ENCODE peak calls at places on chromosomes 4 and X, in four cellular contexts. M is CD8-positive, alpha-beta T cell; C is mesendoderm; T is CD8-positive, alpha-beta memory T cell. K is an unnamed sample.

GRCh38 chr4:3270141-3270611 is 21.2 kb downstream of the MSANTD1 start:
- DNase-seq in M (no peak), C (no peak), T (no peak), K (no peak)

GRCh38 chrX:73916931-73917657 is 354.1 kb downstream of the CHIC1 start:
- DNase-seq in M (no peak), C (peak; percentile 92), T (no peak), K (no peak)

GRCh38 chrX:5708209-5708608 is 520.5 kb downstream of the NLGN4X start:
- DNase-seq in M (no peak), C (no peak), T (no peak), K (no peak)

GRCh38 chrX:17007134-17007768 is 60.8 kb downstream of the REPS2 start:
- DNase-seq in M (no peak), C (peak; percentile 76), T (no peak), K (no peak)

GRCh38 chr4:158170691-158171455 is 2.0 kb downstream of the GASK1B start:
- DNase-seq in M (no peak), C (peak; percentile 33), T (no peak), K (peak; percentile 88)

GRCh38 chrX:151982217-151982616 is 7.7 kb upstream of the GABRE start:
- DNase-seq in M (no peak), C (no peak), T (no peak), K (no peak)

GRCh38 chr4:108172231-108172779 is 3.6 kb upstream of the LEF1 start:
- DNase-seq in M (no peak), C (no peak), T (no peak), K (no peak)

GRCh38 chr4:3031357-3032064 is 42.8 kb downstream of the HTT-AS start:
- DNase-seq in M (no peak), C (no peak), T (no peak), K (no peak)

GRCh38 chr4:94961420-94961819 is 203.7 kb downstream of the BMPR1B start:
- DNase-seq in M (no peak), C (no peak), T (no peak), K (no peak)

GRCh38 chr4:152115794-152116193 is 355.0 kb upstream of the GATB start:
- DNase-seq in M (peak; percentile 14), C (no peak), T (peak; percentile 64), K (no peak)

GRCh38 chrX:100895365-100896075 is 21.4 kb upstream of the NOX1 start:
- DNase-seq in M (no peak), C (peak; percentile 63), T (no peak), K (no peak)

GRCh38 chr4:119795986-119796578 is 167.5 kb upstream of the PDE5A start:
- DNase-seq in M (no peak), C (peak; percentile 24), T (no peak), K (no peak)

GRCh38 chrX:71828086-71828485 is 64.9 kb downstream of the CXorf49B start:
- DNase-seq in M (no peak), C (no peak), T (no peak), K (peak; percentile 62)

GRCh38 chr4:101649790-101650450 is 140.6 kb upstream of the BANK1 start:
- DNase-seq in M (no peak), C (no peak), T (no peak), K (no peak)

GRCh38 chr4:47031713-47032404 is 492 bp downstream of the GABRB1 start:
- DNase-seq in M (no peak), C (peak; percentile 18), T (no peak), K (no peak)

GRCh38 chrX:68928401-68928800 is 99.6 kb downstream of the EFNB1 start:
- DNase-seq in M (no peak), C (no peak), T (no peak), K (peak; percentile 59)

GRCh38 chr4:142169216-142169615 is 532.8 kb downstream of the IL15 start:
- DNase-seq in M (no peak), C (no peak), T (no peak), K (no peak)

GRCh38 chrX:80511969-80512760 is 91.9 kb downstream of the TENT5D start:
- DNase-seq in M (no peak), C (peak; percentile 91), T (no peak), K (no peak)

GRCh38 chr4:3835527-3836040 is 69.4 kb downstream of the ADRA2C start:
- DNase-seq in M (no peak), C (no peak), T (no peak), K (no peak)

GRCh38 chr4:13866881-13867280 is 239.4 kb upstream of the BOD1L1 start:
- DNase-seq in M (no peak), C (no peak), T (no peak), K (no peak)

GRCh38 chr4:78954048-78954666 is 14.9 kb upstream of the PAQR3 start:
- DNase-seq in M (no peak), C (peak; percentile 57), T (no peak), K (no peak)

GRCh38 chr4:139555705-139556070 is 331 bp downstream of the SETD7 start:
- DNase-seq in M (no peak), C (no peak), T (no peak), K (no peak)

GRCh38 chrX:154015581-154016264 is 4.0 kb downstream of the IRAK1 start:
- DNase-seq in M (no peak), C (no peak), T (no peak), K (no peak)

GRCh38 chr4:189178125-189178746 is 762.4 kb upstream of the FRG1 start:
- DNase-seq in M (no peak), C (no peak), T (no peak), K (no peak)

GRCh38 chr4:168879178-168879577 is 130.9 kb downstream of the CBR4 start:
- DNase-seq in M (no peak), C (no peak), T (no peak), K (no peak)

GRCh38 chr4:168882650-168883233 is 127.3 kb downstream of the CBR4 start:
- DNase-seq in M (no peak), C (peak; percentile 30), T (no peak), K (no peak)

GRCh38 chr4:168881754-168882153 is 128.3 kb downstream of the CBR4 start:
- DNase-seq in M (no peak), C (no peak), T (no peak), K (no peak)

GRCh38 chr4:168880087-168880675 is 129.9 kb downstream of the CBR4 start:
- DNase-seq in M (no peak), C (no peak), T (no peak), K (no peak)

GRCh38 chr4:168880811-168881595 is 129.1 kb downstream of the CBR4 start:
- DNase-seq in M (no peak), C (no peak), T (no peak), K (no peak)
- H3K4me1 ChIP-seq in M (no peaks in the 10 kb centered on the region), C (no peaks in the 10 kb centered on the region), T (no peaks in the 10 kb centered on the region), K (peaks cover 16% of the 10 kb centered on the region)

GRCh38 chrX:34655496-34656258 is 1.4 kb downstream of the TMEM47 start:
- DNase-seq in M (no peak), C (peak; percentile 14), T (no peak), K (no peak)

GRCh38 chrX:34656467-34656841 is 631 bp downstream of the TMEM47 start:
- DNase-seq in M (no peak), C (peak; percentile 6), T (no peak), K (no peak)

GRCh38 chrX:34654939-34655338 is 2.1 kb downstream of the TMEM47 start:
- DNase-seq in M (no peak), C (peak; percentile 47), T (no peak), K (no peak)

GRCh38 chrX:34656842-34657780 is at the start of gene TMEM47:
- DNase-seq in M (no peak), C (peak; percentile 87), T (no peak), K (peak; percentile 73)

DNA sequence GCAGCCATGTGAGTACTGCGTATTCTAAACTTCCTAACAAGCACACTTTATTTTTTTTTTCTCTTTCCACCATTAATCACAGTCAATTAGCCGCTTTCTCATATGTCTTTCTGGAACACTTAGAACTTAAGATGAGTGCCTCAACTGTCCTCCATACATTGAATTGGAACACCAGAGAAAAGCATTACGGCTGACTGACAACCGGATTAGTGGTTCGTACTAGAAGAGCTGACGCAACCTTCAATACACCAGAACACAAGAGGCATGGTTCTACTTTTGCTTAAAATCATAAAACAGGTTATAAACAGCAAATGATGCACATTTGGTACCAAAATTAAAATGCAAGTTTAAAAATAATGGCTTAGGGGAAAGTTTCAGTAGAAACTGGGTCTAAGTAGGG is 3.3 kb downstream of the TMEM47 start:
- DNase-seq in M (no peak), C (peak; percentile 17), T (no peak), K (no peak)
- H3K4me1 ChIP-seq in M (no peaks in the 10 kb centered on the region), C (no peaks in the 10 kb centered on the region), T (no peaks in the 10 kb centered on the region), K (no peaks in the 10 kb centered on the region)

DNA sequence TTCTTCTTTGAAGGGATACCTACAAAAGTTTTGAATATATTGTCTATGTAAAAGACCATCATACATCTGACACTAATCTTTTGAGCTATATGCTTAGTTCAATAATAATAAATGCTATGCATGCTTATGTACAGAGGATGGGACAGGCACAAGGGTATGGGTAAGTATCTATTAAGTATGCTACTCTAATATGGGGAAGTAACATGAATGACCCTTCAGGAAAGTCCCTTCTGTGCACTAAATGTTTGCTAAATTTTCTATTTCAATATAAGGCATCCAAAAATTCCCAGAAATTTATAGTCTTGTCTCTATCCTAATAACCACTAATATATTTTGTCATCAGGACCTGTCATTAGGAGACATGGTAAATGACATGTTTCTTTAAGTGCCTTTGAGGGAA is 19.0 kb downstream of the ATP8A1 start:
- DNase-seq in M (no peak), C (no peak), T (no peak), K (no peak)
- H3K4me1 ChIP-seq in M (peaks cover 90% of the 10 kb centered on the region), C (peaks cover 7% of the 10 kb centered on the region), T (peaks cover 59% of the 10 kb centered on the region), K (peaks cover 11% of the 10 kb centered on the region)

GRCh38 chr4:41428205-41428940 is 109.6 kb upstream of the LIMCH1 start:
- DNase-seq in M (no peak), C (peak; percentile 64), T (no peak), K (no peak)

GRCh38 chr4:41427306-41427882 is 110.6 kb upstream of the LIMCH1 start:
- DNase-seq in M (no peak), C (no peak), T (no peak), K (no peak)

GRCh38 chr4:41430796-41431195 is 107.2 kb upstream of the LIMCH1 start:
- DNase-seq in M (no peak), C (no peak), T (no peak), K (no peak)

GRCh38 chr4:41426523-41426922 is 111.4 kb upstream of the LIMCH1 start:
- DNase-seq in M (no peak), C (no peak), T (no peak), K (no peak)

DNA sequence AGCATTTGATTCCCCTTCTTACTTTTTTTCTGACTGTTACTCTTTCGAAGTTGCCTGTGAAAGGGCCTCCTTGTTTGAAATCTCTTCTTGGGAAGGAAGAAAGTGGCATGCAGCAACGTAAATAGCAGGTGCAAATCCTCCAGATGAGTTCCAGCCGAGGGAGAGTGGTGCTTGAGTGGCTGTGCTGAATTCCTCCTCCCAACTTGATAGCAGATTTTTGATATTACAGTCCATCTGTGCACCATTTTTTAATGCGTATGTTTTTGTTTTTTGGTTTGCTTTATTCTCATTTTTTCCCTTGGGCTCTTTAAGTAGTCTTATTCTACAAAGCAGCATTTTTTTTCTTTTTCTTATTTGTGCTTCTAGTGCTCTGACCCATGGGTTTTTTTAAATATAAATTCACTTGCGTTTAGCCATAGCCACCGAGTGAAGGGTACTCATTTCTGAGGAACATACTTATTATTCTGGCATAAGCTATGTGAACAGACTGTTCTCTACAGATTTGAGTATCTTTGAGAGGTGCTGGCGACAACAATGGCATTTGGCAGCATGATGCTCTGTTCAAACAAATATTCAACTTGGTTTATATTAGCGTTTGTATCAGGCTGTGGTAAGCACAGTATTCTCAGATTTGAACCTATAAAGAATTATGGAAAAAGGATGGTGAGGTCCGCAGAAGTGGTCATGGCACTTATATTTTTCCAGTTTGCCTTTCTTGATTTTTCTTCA is 108.9 kb upstream of the LIMCH1 start:
- DNase-seq in M (no peak), C (no peak), T (no peak), K (no peak)
- H3K4me1 ChIP-seq in M (no peaks in the 10 kb centered on the region), C (peaks cover 7% of the 10 kb centered on the region), T (no peaks in the 10 kb centered on the region), K (peaks cover 29% of the 10 kb centered on the region)

K was measured in spleen.